ENCODE peak calls at places on chromosomes 6 and 20, in ten cellular contexts. Y is activated T-cell treated with anti-CD3 and anti-CD28 coated beads, Interleukin-2, amount 50 U/mL, for 48 hours; N is HCEC 1CT; G is left cardiac atrium; I is stimulated activated CD4-positive, alpha-beta T cell treated with anti-CD3 and anti-CD28 coated beads, Interleukin-2, amount 100 ng/mL, for 48 hours; R is nephron progenitor cell; D is omental fat pad; T is HT1080; J is AG10803; X is CD4-positive, alpha-beta T cell. P is an unnamed sample.

GRCh38 chr6:32845381-32845884 is 1.6 kb upstream of the PSMB8 start:
- DNase-seq in Y (peak), N (no peak), G (no peak), I (no peak), R (no peak), D (no peak), T (no peak), J (no peak), X (peak), P (no peak)

GRCh38 chr20:40868568-40869223 is 159.9 kb upstream of the TOP1 start:
- DNase-seq in Y (no peak), N (peak), G (peak), I (no peak), R (no peak), D (no peak), T (peak), J (peak), X (no peak), P (peak)

GRCh38 chr6:15352884-15353283 is 107.0 kb downstream of the JARID2 start:
- DNase-seq in Y (no peak), N (peak), G (no peak), I (no peak), R (no peak), D (no peak), T (no peak), J (no peak), X (no peak), P (peak)

GRCh38 chr20:36467076-36467999 is 74.0 kb upstream of the MYL9 start:
- DNase-seq in Y (peak), N (no peak), G (peak), I (no peak), R (no peak), D (no peak), T (peak), J (peak), X (peak), P (peak)

GRCh38 chr6:155439376-155439775 is 16.3 kb downstream of the NOX3 start:
- DNase-seq in Y (no peak), N (no peak), G (no peak), I (no peak), R (no peak), D (no peak), T (no peak), J (no peak), X (no peak), P (no peak)

GRCh38 chr6:75308250-75308988 is 23.8 kb upstream of the TMEM30A start:
- DNase-seq in Y (no peak), N (no peak), G (no peak), I (no peak), R (no peak), D (no peak), T (no peak), J (no peak), X (no peak), P (no peak)

GRCh38 chr20:33443006-33443511 is 504 bp downstream of the SNTA1 start:
- DNase-seq in Y (peak), N (no peak), G (peak), I (no peak), R (no peak), D (no peak), T (no peak), J (no peak), X (peak), P (no peak)

GRCh38 chr20:31990958-31991705 is 19.1 kb upstream of the CCM2L start:
- DNase-seq in Y (no peak), N (no peak), G (no peak), I (no peak), R (no peak), D (no peak), T (no peak), J (no peak), X (no peak), P (no peak)

GRCh38 chr6:136341967-136342366 is 52.3 kb upstream of the BCLAF1 start:
- DNase-seq in Y (no peak), N (no peak), G (no peak), I (no peak), R (no peak), D (no peak), T (peak), J (no peak), X (no peak), P (no peak)

GRCh38 chr6:159828074-159828473 is 28.0 kb downstream of the PNLDC1 start:
- DNase-seq in Y (no peak), N (no peak), G (no peak), I (no peak), R (no peak), D (no peak), T (no peak), J (peak), X (no peak), P (peak)

GRCh38 chr20:42192321-42192720 is 574.1 kb upstream of the CHD6 start:
- DNase-seq in Y (no peak), N (no peak), G (no peak), I (no peak), R (no peak), D (no peak), T (no peak), J (no peak), X (no peak), P (no peak)

GRCh38 chr6:7545509-7546369 is 4.3 kb downstream of the DSP start:
- DNase-seq in Y (no peak), N (no peak), G (no peak), I (no peak), R (no peak), D (no peak), T (no peak), J (no peak), X (no peak), P (no peak)

GRCh38 chr6:99495466-99495865 is 19.8 kb downstream of the USP45 start:
- DNase-seq in Y (no peak), N (no peak), G (no peak), I (no peak), R (no peak), D (no peak), T (no peak), J (peak), X (no peak), P (peak)

GRCh38 chr6:64874776-64875175 is 832.2 kb downstream of the EYS start:
- DNase-seq in Y (no peak), N (no peak), G (no peak), I (no peak), R (no peak), D (no peak), T (no peak), J (no peak), X (no peak), P (no peak)

GRCh38 chr6:105184921-105185320 is 5.1 kb upstream of the POPDC3 start:
- DNase-seq in Y (no peak), N (peak), G (no peak), I (no peak), R (no peak), D (no peak), T (no peak), J (peak), X (no peak), P (peak)

GRCh38 chr6:100105919-100106318 is 111.9 kb upstream of the MCHR2 start:
- DNase-seq in Y (no peak), N (no peak), G (no peak), I (no peak), R (no peak), D (no peak), T (no peak), J (no peak), X (no peak), P (no peak)

GRCh38 chr6:16136536-16137450 is 7.9 kb downstream of the MYLIP start:
- DNase-seq in Y (peak), N (peak), G (no peak), I (no peak), R (no peak), D (no peak), T (peak), J (peak), X (peak), P (peak)

GRCh38 chr20:35134472-35134871 is 12.7 kb downstream of the EDEM2 start:
- DNase-seq in Y (no peak), N (no peak), G (peak), I (no peak), R (no peak), D (no peak), T (no peak), J (no peak), X (no peak), P (peak)

GRCh38 chr6:149366237-149366921 is 33.7 kb upstream of the SUMO4 start:
- DNase-seq in Y (no peak), N (no peak), G (no peak), I (no peak), R (no peak), D (no peak), T (no peak), J (no peak), X (no peak), P (no peak)

GRCh38 chr6:28355743-28356665 is 6.3 kb downstream of the ZKSCAN3 start:
- DNase-seq in Y (peak), N (peak), G (peak), I (peak), R (peak), D (peak), T (peak), J (peak), X (peak), P (peak)

GRCh38 chr6:154139894-154140293 is 100.9 kb downstream of the OPRM1 start:
- DNase-seq in Y (no peak), N (no peak), G (no peak), I (no peak), R (no peak), D (no peak), T (no peak), J (no peak), X (no peak), P (no peak)

GRCh38 chr6:143755301-143755744 is 77.6 kb downstream of the PHACTR2 start:
- DNase-seq in Y (no peak), N (no peak), G (peak), I (no peak), R (no peak), D (no peak), T (peak), J (peak), X (no peak), P (peak)

GRCh38 chr20:38557174-38557573 is 23.8 kb upstream of the ADIG start:
- DNase-seq in Y (no peak), N (no peak), G (no peak), I (no peak), R (no peak), D (no peak), T (no peak), J (no peak), X (no peak), P (no peak)

GRCh38 chr6:123830110-123830509 is 26.4 kb downstream of the NKAIN2 start:
- DNase-seq in Y (no peak), N (no peak), G (no peak), I (no peak), R (peak), D (no peak), T (no peak), J (no peak), X (no peak), P (no peak)

GRCh38 chr6:140371360-140371870 is 997.0 kb upstream of the CITED2 start:
- DNase-seq in Y (no peak), N (no peak), G (no peak), I (no peak), R (no peak), D (no peak), T (no peak), J (peak), X (no peak), P (peak)